ENCODE peak calls at places on chromosome 14, in six cellular contexts. One of them, this sample, is unnamed.

GRCh38 chr14:30710870-30711269 is 88.8 kb downstream of the SCFD1 start:
- DNase-seq in AG09319: no peak
- DNase-seq in B cell: no peak
- DNase-seq in GM20000: no peak
- DNase-seq in tibial nerve: no peak
- DNase-seq in uterus: no peak
- DNase-seq in this sample: no peak

GRCh38 chr14:103016071-103016470 is 41.3 kb downstream of the CDC42BPB start:
- DNase-seq in uterus: no peak
- DNase-seq in B cell: no peak
- DNase-seq in AG09319: no peak
- DNase-seq in tibial nerve: no peak
- DNase-seq in GM20000: no peak
- DNase-seq in this sample: no peak

GRCh38 chr14:91415794-91416743 is 1.6 kb downstream of the CCDC88C start:
- DNase-seq in GM20000: peak
- DNase-seq in uterus: no peak
- DNase-seq in AG09319: no peak
- DNase-seq in tibial nerve: no peak
- DNase-seq in B cell: peak
- DNase-seq in this sample: peak

GRCh38 chr14:38070213-38070612 is 137.5 kb upstream of the SSTR1 start:
- DNase-seq in AG09319: no peak
- DNase-seq in B cell: no peak
- DNase-seq in uterus: no peak
- DNase-seq in GM20000: no peak
- DNase-seq in tibial nerve: no peak
- DNase-seq in this sample: no peak

GRCh38 chr14:41607966-41608663 is 1.4 kb downstream of the LRFN5 start:
- DNase-seq in tibial nerve: no peak
- DNase-seq in uterus: no peak
- DNase-seq in B cell: no peak
- DNase-seq in GM20000: no peak
- DNase-seq in AG09319: no peak
- DNase-seq in this sample: no peak

GRCh38 chr14:64147126-64147790 is 146.9 kb downstream of the ESR2 start:
- DNase-seq in uterus: no peak
- DNase-seq in B cell: no peak
- DNase-seq in tibial nerve: no peak
- DNase-seq in AG09319: no peak
- DNase-seq in GM20000: no peak
- DNase-seq in this sample: no peak

GRCh38 chr14:31360919-31361662 is 59.3 kb downstream of the HEATR5A start:
- DNase-seq in GM20000: no peak
- DNase-seq in tibial nerve: no peak
- DNase-seq in AG09319: no peak
- DNase-seq in uterus: no peak
- DNase-seq in B cell: no peak
- DNase-seq in this sample: no peak

GRCh38 chr14:75648066-75648838 is 12.4 kb downstream of the ERG28 start:
- DNase-seq in AG09319: peak
- DNase-seq in tibial nerve: peak
- DNase-seq in uterus: no peak
- DNase-seq in GM20000: no peak
- DNase-seq in B cell: no peak
- DNase-seq in this sample: no peak

GRCh38 chr14:80958258-80958657 is 2.8 kb downstream of the TSHR start:
- DNase-seq in B cell: no peak
- DNase-seq in tibial nerve: no peak
- DNase-seq in uterus: no peak
- DNase-seq in AG09319: no peak
- DNase-seq in GM20000: no peak
- DNase-seq in this sample: no peak

GRCh38 chr14:92397140-92397815 is 74.3 kb downstream of the SLC24A4 start:
- DNase-seq in AG09319: no peak
- DNase-seq in tibial nerve: no peak
- DNase-seq in uterus: no peak
- DNase-seq in GM20000: no peak
- DNase-seq in B cell: no peak
- DNase-seq in this sample: no peak

GRCh38 chr14:97074860-97075259 is 277.7 kb downstream of the VRK1 start:
- DNase-seq in tibial nerve: no peak
- DNase-seq in GM20000: peak
- DNase-seq in uterus: no peak
- DNase-seq in B cell: no peak
- DNase-seq in AG09319: no peak
- DNase-seq in this sample: no peak

GRCh38 chr14:49428076-49428475 is 158.1 kb downstream of the RPS29 start:
- DNase-seq in uterus: no peak
- DNase-seq in tibial nerve: no peak
- DNase-seq in GM20000: no peak
- DNase-seq in AG09319: no peak
- DNase-seq in B cell: no peak
- DNase-seq in this sample: no peak

GRCh38 chr14:23437142-23438129 is 2.0 kb upstream of the MYH7 start:
- DNase-seq in GM20000: peak
- DNase-seq in AG09319: no peak
- DNase-seq in tibial nerve: no peak
- DNase-seq in uterus: no peak
- DNase-seq in B cell: no peak
- DNase-seq in this sample: no peak

GRCh38 chr14:76829650-76830421 is 3.6 kb downstream of the LRRC74A start:
- DNase-seq in GM20000: no peak
- DNase-seq in B cell: no peak
- DNase-seq in AG09319: no peak
- DNase-seq in tibial nerve: peak
- DNase-seq in uterus: no peak
- DNase-seq in this sample: no peak

GRCh38 chr14:81221579-81222102 is 882 bp upstream of the GTF2A1 start:
- DNase-seq in B cell: no peak
- DNase-seq in GM20000: no peak
- DNase-seq in tibial nerve: peak
- DNase-seq in AG09319: no peak
- DNase-seq in uterus: no peak
- DNase-seq in this sample: no peak

GRCh38 chr14:87097021-87097420 is 896.0 kb downstream of the GALC start:
- DNase-seq in tibial nerve: no peak
- DNase-seq in B cell: no peak
- DNase-seq in uterus: no peak
- DNase-seq in AG09319: no peak
- DNase-seq in GM20000: no peak
- DNase-seq in this sample: no peak

GRCh38 chr14:68444449-68445168 is 348.3 kb downstream of the ZFP36L1 start:
- DNase-seq in GM20000: no peak
- DNase-seq in tibial nerve: no peak
- DNase-seq in AG09319: peak
- DNase-seq in uterus: no peak
- DNase-seq in B cell: no peak
- DNase-seq in this sample: no peak

GRCh38 chr14:71140157-71140556 is 232.9 kb downstream of the PCNX1 start:
- DNase-seq in uterus: no peak
- DNase-seq in AG09319: no peak
- DNase-seq in GM20000: no peak
- DNase-seq in B cell: no peak
- DNase-seq in tibial nerve: no peak
- DNase-seq in this sample: no peak

GRCh38 chr14:78606111-78606510 is 435.9 kb downstream of the NRXN3 start:
- DNase-seq in GM20000: no peak
- DNase-seq in tibial nerve: no peak
- DNase-seq in B cell: no peak
- DNase-seq in AG09319: peak
- DNase-seq in uterus: no peak
- DNase-seq in this sample: no peak

GRCh38 chr14:78005325-78005724 is 164.8 kb upstream of the NRXN3 start:
- DNase-seq in tibial nerve: no peak
- DNase-seq in B cell: no peak
- DNase-seq in GM20000: peak
- DNase-seq in uterus: no peak
- DNase-seq in AG09319: no peak
- DNase-seq in this sample: peak

GRCh38 chr14:100539766-100540140 is 47.5 kb downstream of the BEGAIN start:
- DNase-seq in B cell: no peak
- DNase-seq in AG09319: no peak
- DNase-seq in tibial nerve: no peak
- DNase-seq in GM20000: no peak
- DNase-seq in uterus: peak
- DNase-seq in this sample: no peak

GRCh38 chr14:20998674-20999366 is at the start of gene SLC39A2:
- DNase-seq in AG09319: peak
- DNase-seq in B cell: no peak
- DNase-seq in tibial nerve: no peak
- DNase-seq in uterus: no peak
- DNase-seq in GM20000: no peak
- DNase-seq in this sample: no peak

GRCh38 chr14:84036863-84037262 is 1493.1 kb upstream of the FLRT2 start:
- DNase-seq in GM20000: no peak
- DNase-seq in uterus: no peak
- DNase-seq in tibial nerve: no peak
- DNase-seq in AG09319: peak
- DNase-seq in B cell: no peak
- DNase-seq in this sample: no peak

GRCh38 chr14:104600805-104601204 is 3.8 kb downstream of the TMEM179 start:
- DNase-seq in tibial nerve: no peak
- DNase-seq in B cell: no peak
- DNase-seq in GM20000: no peak
- DNase-seq in uterus: no peak
- DNase-seq in AG09319: no peak
- DNase-seq in this sample: no peak

GRCh38 chr14:68471029-68471963 is 321.6 kb downstream of the ZFP36L1 start:
- DNase-seq in GM20000: peak
- DNase-seq in tibial nerve: no peak
- DNase-seq in uterus: no peak
- DNase-seq in AG09319: no peak
- DNase-seq in B cell: peak
- DNase-seq in this sample: peak

GRCh38 chr14:103050935-103051334 is 6.4 kb downstream of the CDC42BPB start:
- DNase-seq in GM20000: no peak
- DNase-seq in tibial nerve: no peak
- DNase-seq in B cell: no peak
- DNase-seq in uterus: no peak
- DNase-seq in AG09319: no peak
- DNase-seq in this sample: no peak

GRCh38 chr14:104393199-104393897 is 186.2 kb upstream of the C14orf180 start:
- DNase-seq in GM20000: no peak
- DNase-seq in tibial nerve: no peak
- DNase-seq in B cell: no peak
- DNase-seq in uterus: no peak
- DNase-seq in AG09319: no peak
- DNase-seq in this sample: no peak

GRCh38 chr14:46344327-46344937 is 307.1 kb downstream of the RPL10L start:
- DNase-seq in B cell: no peak
- DNase-seq in AG09319: no peak
- DNase-seq in GM20000: peak
- DNase-seq in uterus: no peak
- DNase-seq in tibial nerve: no peak
- DNase-seq in this sample: no peak
- TF ChIP-seq CTCF in B cell: no peak
- TF ChIP-seq CTCF in AG09319: no peak
- TF ChIP-seq CTCF in GM20000: no peak
- TF ChIP-seq CTCF in uterus: no peak
- TF ChIP-seq CTCF in tibial nerve: peak
- TF ChIP-seq CTCF in this sample: peak

DNA sequence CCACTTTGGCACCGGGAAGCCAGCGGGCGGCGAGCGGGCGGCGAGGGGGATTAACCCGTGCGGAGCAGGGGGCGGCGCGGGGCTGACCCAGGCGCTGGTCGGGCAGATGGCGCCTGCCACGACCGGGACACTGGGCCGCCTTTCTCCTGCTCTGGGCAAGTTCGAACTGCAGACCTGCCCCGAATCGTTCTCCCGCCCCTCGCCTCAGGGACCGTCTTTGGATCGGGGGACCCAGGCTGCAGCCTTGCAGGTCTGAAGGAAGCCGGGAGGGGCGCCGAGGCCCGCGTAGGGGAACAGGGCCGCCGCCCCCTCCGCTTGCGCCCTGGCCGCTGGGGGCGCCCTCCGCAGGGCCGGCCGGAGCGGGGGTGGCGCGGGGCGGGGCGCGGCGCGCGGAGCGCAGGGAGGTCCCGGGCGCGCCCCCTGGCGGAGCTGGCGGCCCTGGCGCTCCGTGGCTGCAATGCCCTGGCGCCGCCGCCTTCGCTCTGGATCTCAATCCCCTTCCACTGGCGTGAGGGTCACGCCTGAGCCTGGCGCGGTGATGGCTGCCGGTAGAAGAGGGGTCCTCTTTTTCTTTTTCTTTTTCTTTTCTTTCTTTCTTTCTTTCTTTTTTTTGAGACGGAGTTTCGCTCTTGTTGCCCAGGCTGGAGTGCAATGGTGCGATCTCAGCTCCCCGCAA is 447 bp upstream of the LTBP2 start:
- DNase-seq in GM20000: peak
- DNase-seq in B cell: peak
- DNase-seq in AG09319: peak
- DNase-seq in tibial nerve: peak
- DNase-seq in uterus: peak
- DNase-seq in this sample: peak
- TF ChIP-seq CTCF in GM20000: peak
- TF ChIP-seq CTCF in B cell: peak
- TF ChIP-seq CTCF in AG09319: peak
- TF ChIP-seq CTCF in tibial nerve: no peak
- TF ChIP-seq CTCF in uterus: peak
- TF ChIP-seq CTCF in this sample: peak

DNA sequence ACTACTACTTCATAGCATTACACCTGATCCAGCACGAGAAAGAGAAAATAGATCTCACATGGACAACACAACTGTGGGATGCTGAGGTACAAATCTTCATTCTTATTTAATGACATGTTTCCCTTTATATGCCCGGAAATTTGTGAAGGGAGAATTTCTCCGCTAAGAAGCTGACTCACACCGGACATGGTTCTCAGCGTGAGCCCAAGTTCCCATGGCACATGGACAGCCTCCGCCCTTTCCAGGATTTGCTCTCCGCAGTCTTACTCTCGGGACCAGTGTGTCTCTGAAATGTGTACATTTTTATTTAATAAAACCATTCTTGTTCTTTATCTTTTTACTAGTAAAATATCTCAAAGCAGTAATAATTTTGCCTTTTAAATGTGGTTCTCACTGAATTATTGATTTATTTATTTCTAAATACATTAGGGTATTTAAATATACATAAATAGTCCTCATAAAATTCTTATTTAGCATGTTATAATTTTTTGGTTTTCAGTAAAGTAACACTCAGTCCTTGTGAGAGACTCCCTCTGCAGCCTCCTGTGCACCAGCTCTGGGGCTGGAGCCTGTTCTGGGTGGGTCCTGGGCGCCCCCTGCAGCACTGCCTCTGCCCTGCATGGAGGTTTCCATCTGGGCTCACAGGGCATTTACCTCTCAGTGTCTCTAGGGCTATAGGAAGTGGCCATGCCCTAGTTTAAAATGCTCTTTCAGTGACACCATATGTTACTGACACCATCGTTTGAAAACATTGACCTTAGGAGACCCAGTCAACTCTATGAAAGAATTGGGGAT is 1155.0 kb downstream of the TMEM121 start:
- DNase-seq in GM20000: no peak
- DNase-seq in tibial nerve: no peak
- DNase-seq in AG09319: no peak
- DNase-seq in B cell: no peak
- DNase-seq in uterus: no peak
- DNase-seq in this sample: no peak
- TF ChIP-seq CTCF in GM20000: peak
- TF ChIP-seq CTCF in tibial nerve: no peak
- TF ChIP-seq CTCF in AG09319: no peak
- TF ChIP-seq CTCF in B cell: peak
- TF ChIP-seq CTCF in uterus: no peak
- TF ChIP-seq CTCF in this sample: no peak

GRCh38 chr14:60327447-60328331 is 78.7 kb downstream of the PPM1A start:
- DNase-seq in uterus: no peak
- DNase-seq in B cell: peak
- DNase-seq in AG09319: no peak
- DNase-seq in tibial nerve: no peak
- DNase-seq in GM20000: peak
- DNase-seq in this sample: peak
- TF ChIP-seq CTCF in uterus: no peak
- TF ChIP-seq CTCF in B cell: no peak
- TF ChIP-seq CTCF in AG09319: no peak
- TF ChIP-seq CTCF in tibial nerve: no peak
- TF ChIP-seq CTCF in GM20000: peak
- TF ChIP-seq CTCF in this sample: peak

This sample was measured in GM10248.